ENCODE peak calls at places on chromosomes 12 and 14, in six cellular contexts. K is H9, B is mesenchymal stem cell, F is IMR-90, C is mesendoderm, X is H1. J is an unnamed sample.
A peak's percentile ranks its signal among the peaks of the same experiment; 100 is the strongest.

GRCh38 chr12:97616936-97617335 is 154.3 kb downstream of the RMST start:
- DNase-seq in K (no peak), F (no peak), X (no peak), C (no peak), B (no peak), J (no peak)

GRCh38 chr14:61540931-61541330 is 154.4 kb upstream of the HIF1A start:
- DNase-seq in F (no peak), X (no peak), B (no peak), K (no peak), C (no peak), J (no peak)

GRCh38 chr14:101241807-101242278 is 319.5 kb upstream of the DIO3 start:
- DNase-seq in K (peak; percentile 53), B (no peak), C (peak; percentile 82), X (peak; percentile 38), F (no peak), J (no peak)

GRCh38 chr12:25694072-25694471 is 141.0 kb upstream of the LMNTD1 start:
- DNase-seq in K (no peak), F (peak; percentile 85), C (no peak), X (no peak), B (peak; percentile 95), J (no peak)

GRCh38 chr12:80901661-80902060 is 36.1 kb downstream of the LIN7A start:
- DNase-seq in F (no peak), B (no peak), X (no peak), K (no peak), C (no peak), J (no peak)

GRCh38 chr12:69059465-69060457 is 126.8 kb upstream of the CPM start:
- DNase-seq in C (peak; percentile 75), K (no peak), F (peak; percentile 96), B (peak; percentile 89), X (no peak), J (no peak)

GRCh38 chr12:131620946-131621681 is 89.8 kb upstream of the SFSWAP start:
- DNase-seq in K (no peak), B (no peak), X (no peak), C (no peak), F (no peak), J (no peak)

GRCh38 chr14:30999038-30999773 is 26.2 kb upstream of the AP4S1 start:
- DNase-seq in K (no peak), C (no peak), X (no peak), B (no peak), F (no peak), J (no peak)

GRCh38 chr14:93301821-93302447 is 30.9 kb downstream of the BTBD7 start:
- DNase-seq in X (no peak), B (peak; percentile 32), F (no peak), K (peak; percentile 44), C (peak; percentile 96), J (no peak)

GRCh38 chr14:31270196-31270772 is 62.7 kb upstream of the HECTD1 start:
- DNase-seq in C (peak; percentile 47), B (no peak), X (peak; percentile 51), K (peak; percentile 86), F (no peak), J (no peak)

GRCh38 chr12:11716794-11717532 is 67.5 kb downstream of the ETV6 start:
- DNase-seq in C (no peak), X (no peak), K (no peak), F (peak; percentile 56), B (peak; percentile 90), J (no peak)

GRCh38 chr14:21071225-21072041 is 1.3 kb downstream of the ARHGEF40 start:
- DNase-seq in F (peak; percentile 95), K (peak; percentile 92), X (no peak), B (peak; percentile 96), C (peak; percentile 98), J (peak; percentile 74)

GRCh38 chr14:34911209-34912150 is 36.3 kb upstream of the BAZ1A start:
- DNase-seq in C (no peak), B (peak; percentile 52), X (no peak), K (no peak), F (peak; percentile 72), J (no peak)

GRCh38 chr14:61153436-61153835 is 127.7 kb downstream of the TMEM30B start:
- DNase-seq in C (peak; percentile 77), B (peak; percentile 43), K (no peak), F (peak; percentile 49), X (no peak), J (no peak)

GRCh38 chr14:26938054-26938453 is 340.2 kb upstream of the NOVA1 start:
- DNase-seq in F (no peak), K (no peak), C (no peak), X (no peak), B (no peak), J (no peak)

GRCh38 chr14:90857866-90858265 is 41.6 kb upstream of the TTC7B start:
- DNase-seq in B (no peak), X (no peak), C (no peak), K (no peak), F (no peak), J (no peak)

GRCh38 chr14:95359974-95360826 is 40.5 kb upstream of the CLMN start:
- DNase-seq in C (peak; percentile 72), K (peak; percentile 73), F (no peak), B (no peak), X (peak; percentile 65), J (peak; percentile 58)

GRCh38 chr12:48454675-48455074 is 17.7 kb upstream of the ANP32D start:
- DNase-seq in K (no peak), F (peak; percentile 8), X (no peak), C (peak; percentile 31), B (peak; percentile 20), J (no peak)

GRCh38 chr14:41257476-41257875 is 349.2 kb upstream of the LRFN5 start:
- DNase-seq in C (no peak), F (no peak), X (no peak), K (no peak), B (no peak), J (no peak)

GRCh38 chr14:58455593-58456265 is 28.2 kb downstream of the KIAA0586 start:
- DNase-seq in K (no peak), C (peak; percentile 58), B (peak; percentile 38), X (no peak), F (peak; percentile 24), J (no peak)

DNA sequence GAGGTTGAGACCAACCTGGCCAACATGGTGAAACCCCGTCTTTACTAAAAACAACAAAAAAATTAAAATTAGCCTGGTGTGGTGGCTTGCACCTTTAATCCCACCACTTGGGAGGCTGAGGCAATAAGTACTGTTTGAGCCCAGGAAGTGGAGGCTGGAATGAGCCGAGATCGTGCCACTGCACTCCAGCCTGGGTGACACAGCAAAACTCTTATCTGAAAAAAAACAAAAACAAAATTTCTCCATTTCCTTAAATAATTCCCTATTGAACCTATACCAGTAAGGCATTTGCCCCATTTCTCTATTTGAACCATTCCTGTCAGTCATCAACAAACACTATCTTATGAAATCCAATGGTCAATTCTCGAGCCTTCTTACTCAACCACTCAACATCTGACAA is 14.8 kb downstream of the SLC2A14 start:
- DNase-seq in C (no peak), K (no peak), X (no peak), B (no peak), F (no peak), J (no peak)
- H3K18ac ChIP-seq in C (peak overlapping the region; percentile 99), K (no peak overlapping the region), X (no peak overlapping the region), B (no peak overlapping the region), F (no peak overlapping the region), J (no peak overlapping the region)

GRCh38 chr14:73207615-73208014 is 29.7 kb upstream of the PAPLN start:
- DNase-seq in K (no peak), X (no peak), C (no peak), B (no peak), F (no peak), J (no peak)

GRCh38 chr14:73209943-73210342 is 27.4 kb upstream of the PAPLN start:
- DNase-seq in B (no peak), K (no peak), F (peak; percentile 67), X (no peak), C (no peak), J (no peak)

GRCh38 chr14:73208846-73209245 is 28.5 kb upstream of the PAPLN start:
- DNase-seq in F (no peak), B (no peak), C (no peak), X (no peak), K (no peak), J (no peak)

GRCh38 chr14:73208390-73208789 is 28.9 kb upstream of the PAPLN start:
- DNase-seq in F (no peak), X (no peak), K (no peak), C (peak; percentile 9), B (no peak), J (no peak)

DNA sequence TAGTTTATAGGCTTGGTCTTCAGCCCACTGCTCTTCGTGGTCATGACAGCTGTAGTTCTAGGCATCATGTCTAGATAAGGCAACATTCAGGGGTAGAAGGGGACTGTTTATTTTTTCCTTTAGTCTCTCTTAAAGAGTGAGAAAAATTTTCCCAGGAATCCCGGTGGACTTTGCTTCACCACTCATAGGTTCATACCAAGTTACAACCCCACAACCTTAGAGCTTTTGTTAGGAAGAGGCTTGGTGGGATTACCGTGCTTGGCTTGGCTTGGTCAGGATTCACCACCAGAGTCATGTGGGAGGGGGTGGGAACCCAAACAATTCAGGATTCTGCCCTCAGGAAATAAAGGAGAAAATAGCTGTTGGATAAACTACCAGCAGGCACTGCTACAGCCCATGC is 26.1 kb upstream of the PAPLN start:
- DNase-seq in X (no peak), B (no peak), K (no peak), F (no peak), C (no peak), J (no peak)
- H2BK5ac ChIP-seq in X (no peak overlapping the region), B (no peak overlapping the region), K (no peak overlapping the region), F (no peak overlapping the region), C (no peak overlapping the region), J (no peak overlapping the region)

DNA sequence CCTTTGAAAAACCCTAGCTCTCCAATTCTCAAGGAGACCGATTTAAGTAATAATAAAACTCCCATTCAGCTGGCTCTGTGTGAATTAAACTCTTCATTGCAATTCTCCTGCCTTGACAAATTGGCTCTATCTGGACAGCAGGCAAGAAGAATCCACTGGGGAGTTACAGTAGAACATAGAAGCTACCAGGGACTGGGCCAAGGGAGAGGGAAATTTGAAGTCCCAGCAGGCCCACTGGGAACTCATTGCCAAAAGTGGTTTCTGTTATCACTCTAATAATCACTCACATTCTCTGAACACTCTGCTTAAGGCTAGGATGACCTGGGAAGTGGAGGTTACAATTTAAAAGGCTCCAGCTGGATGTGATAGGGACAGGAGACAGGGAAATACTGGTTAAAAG is 384.5 kb upstream of the CCDC196 start:
- DNase-seq in C (no peak), B (no peak), K (no peak), F (no peak), X (no peak), J (no peak)
- H2BK15ac ChIP-seq in C (no peak overlapping the region), B (no peak overlapping the region), K (no peak overlapping the region), F (no peak overlapping the region), X (no peak overlapping the region), J (no peak overlapping the region)

DNA sequence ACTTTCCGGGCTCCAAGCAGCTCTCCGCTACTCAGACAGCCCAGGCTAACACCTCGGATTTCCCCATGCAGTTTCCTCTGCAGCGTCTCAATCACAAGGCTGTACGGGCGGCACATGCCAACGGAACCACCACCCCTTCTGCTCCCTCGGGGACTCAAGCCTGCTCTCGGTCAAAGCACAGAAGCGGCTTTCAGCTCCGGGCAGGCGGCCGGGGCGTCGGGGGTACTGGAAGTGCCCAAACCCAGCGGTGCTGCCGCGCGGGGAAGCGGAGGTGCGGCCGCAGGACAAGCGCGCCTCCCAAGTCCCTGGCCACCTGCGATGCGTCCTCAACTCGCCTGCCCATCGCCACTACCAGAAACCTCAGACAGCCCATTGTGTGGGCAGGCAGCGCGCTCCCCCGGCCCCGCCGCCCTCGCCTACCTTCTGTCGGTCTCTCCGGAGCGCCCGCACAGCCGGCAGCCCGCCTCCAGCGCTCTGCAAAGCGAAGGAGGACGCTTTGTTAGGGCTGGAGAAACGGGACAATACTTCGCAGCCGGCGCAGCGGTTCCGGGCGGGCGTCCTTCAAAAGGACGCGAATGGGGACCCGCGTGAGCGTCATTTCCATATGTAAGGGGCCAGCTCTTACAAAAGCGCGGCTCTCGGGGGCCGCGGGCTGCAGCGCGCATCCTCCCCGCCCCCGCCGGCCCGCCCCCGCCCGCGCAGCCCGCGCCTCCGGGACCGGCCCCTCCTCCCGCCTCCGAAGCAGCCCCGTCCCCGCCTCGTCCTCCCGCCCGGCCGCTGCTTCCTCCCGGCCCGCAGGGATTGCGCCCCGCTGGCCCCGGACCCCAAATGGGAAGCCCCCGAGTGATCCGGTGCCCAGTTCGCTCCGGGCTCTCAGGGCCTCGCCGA is 674 bp downstream of the NIN start:
- DNase-seq in K (peak; percentile 81), F (peak; percentile 41), B (peak; percentile 67), C (peak; percentile 64), X (peak; percentile 81), J (peak; percentile 79)
- H3K18ac ChIP-seq in K (no peak overlapping the region), F (no peak overlapping the region), B (peak overlapping the region; percentile 75), C (peak overlapping the region; percentile 94), X (peak overlapping the region; percentile 75), J (peak overlapping the region; percentile 96)

J was measured in neuronal stem cell.